ENCODE peak calls at places on chromosomes 11 and 22, in ten cellular contexts. One of them, this sample, is unnamed.

GRCh38 chr22:19448076-19448607 is 631 bp upstream of the C22orf39 start:
- DNase-seq in hippocampal formation: no peak
- DNase-seq in NCI-H226: no peak
- DNase-seq in foreskin keratinocyte: no peak
- DNase-seq in ACHN: peak; percentile 59
- DNase-seq in stimulated activated CD4-positive, alpha-beta T cell treated with anti-CD3 and anti-CD28 coated beads, Interleukin-12 subunit alpha, Interleukin-12 subunit beta, amount 100 ng/mL, for 4 hours: no peak
- DNase-seq in aorta: no peak
- DNase-seq in mucosa of descending colon: no peak
- DNase-seq in astrocyte of the cerebellum: no peak
- DNase-seq in RCC 7860: no peak
- DNase-seq in this sample: peak; percentile 34

GRCh38 chr11:131704682-131705081 is 334.3 kb downstream of the NTM start:
- DNase-seq in hippocampal formation: no peak
- DNase-seq in NCI-H226: no peak
- DNase-seq in foreskin keratinocyte: no peak
- DNase-seq in ACHN: no peak
- DNase-seq in stimulated activated CD4-positive, alpha-beta T cell treated with anti-CD3 and anti-CD28 coated beads, Interleukin-12 subunit alpha, Interleukin-12 subunit beta, amount 100 ng/mL, for 4 hours: no peak
- DNase-seq in aorta: no peak
- DNase-seq in mucosa of descending colon: no peak
- DNase-seq in astrocyte of the cerebellum: no peak
- DNase-seq in RCC 7860: no peak
- DNase-seq in this sample: no peak

GRCh38 chr22:47851586-47851985 is 1089.1 kb downstream of the TBC1D22A start:
- DNase-seq in hippocampal formation: no peak
- DNase-seq in NCI-H226: no peak
- DNase-seq in foreskin keratinocyte: no peak
- DNase-seq in ACHN: no peak
- DNase-seq in stimulated activated CD4-positive, alpha-beta T cell treated with anti-CD3 and anti-CD28 coated beads, Interleukin-12 subunit alpha, Interleukin-12 subunit beta, amount 100 ng/mL, for 4 hours: no peak
- DNase-seq in aorta: no peak
- DNase-seq in mucosa of descending colon: no peak
- DNase-seq in astrocyte of the cerebellum: no peak
- DNase-seq in RCC 7860: no peak
- DNase-seq in this sample: no peak

GRCh38 chr11:102757823-102758549 is 22.4 kb downstream of the MMP10 start:
- DNase-seq in hippocampal formation: no peak
- DNase-seq in NCI-H226: peak; percentile 87
- DNase-seq in foreskin keratinocyte: peak; percentile 80
- DNase-seq in ACHN: no peak
- DNase-seq in stimulated activated CD4-positive, alpha-beta T cell treated with anti-CD3 and anti-CD28 coated beads, Interleukin-12 subunit alpha, Interleukin-12 subunit beta, amount 100 ng/mL, for 4 hours: no peak
- DNase-seq in aorta: no peak
- DNase-seq in mucosa of descending colon: no peak
- DNase-seq in astrocyte of the cerebellum: no peak
- DNase-seq in RCC 7860: peak; percentile 81
- DNase-seq in this sample: no peak

GRCh38 chr11:70901951-70902521 is 350.3 kb downstream of the SHANK2 start:
- DNase-seq in hippocampal formation: peak; percentile 30
- DNase-seq in NCI-H226: no peak
- DNase-seq in foreskin keratinocyte: no peak
- DNase-seq in ACHN: no peak
- DNase-seq in stimulated activated CD4-positive, alpha-beta T cell treated with anti-CD3 and anti-CD28 coated beads, Interleukin-12 subunit alpha, Interleukin-12 subunit beta, amount 100 ng/mL, for 4 hours: no peak
- DNase-seq in aorta: peak; percentile 49
- DNase-seq in mucosa of descending colon: no peak
- DNase-seq in astrocyte of the cerebellum: no peak
- DNase-seq in RCC 7860: no peak
- DNase-seq in this sample: no peak

GRCh38 chr11:116093481-116093880 is 589.3 kb upstream of the CADM1 start:
- DNase-seq in hippocampal formation: no peak
- DNase-seq in NCI-H226: no peak
- DNase-seq in foreskin keratinocyte: no peak
- DNase-seq in ACHN: no peak
- DNase-seq in stimulated activated CD4-positive, alpha-beta T cell treated with anti-CD3 and anti-CD28 coated beads, Interleukin-12 subunit alpha, Interleukin-12 subunit beta, amount 100 ng/mL, for 4 hours: no peak
- DNase-seq in aorta: no peak
- DNase-seq in mucosa of descending colon: no peak
- DNase-seq in astrocyte of the cerebellum: no peak
- DNase-seq in RCC 7860: no peak
- DNase-seq in this sample: no peak

GRCh38 chr11:235998-236773 is at the start of gene SIRT3:
- DNase-seq in hippocampal formation: peak; percentile 72
- DNase-seq in NCI-H226: peak; percentile 66
- DNase-seq in foreskin keratinocyte: peak; percentile 68
- DNase-seq in ACHN: peak; percentile 81
- DNase-seq in stimulated activated CD4-positive, alpha-beta T cell treated with anti-CD3 and anti-CD28 coated beads, Interleukin-12 subunit alpha, Interleukin-12 subunit beta, amount 100 ng/mL, for 4 hours: peak; percentile 78
- DNase-seq in aorta: peak; percentile 91
- DNase-seq in mucosa of descending colon: peak; percentile 93
- DNase-seq in astrocyte of the cerebellum: peak; percentile 24
- DNase-seq in RCC 7860: peak; percentile 76
- DNase-seq in this sample: peak; percentile 78

GRCh38 chr11:65047581-65048422 is 6.8 kb downstream of the SAC3D1 start:
- DNase-seq in hippocampal formation: no peak
- DNase-seq in NCI-H226: no peak
- DNase-seq in foreskin keratinocyte: no peak
- DNase-seq in ACHN: no peak
- DNase-seq in stimulated activated CD4-positive, alpha-beta T cell treated with anti-CD3 and anti-CD28 coated beads, Interleukin-12 subunit alpha, Interleukin-12 subunit beta, amount 100 ng/mL, for 4 hours: peak; percentile 35
- DNase-seq in aorta: peak; percentile 87
- DNase-seq in mucosa of descending colon: no peak
- DNase-seq in astrocyte of the cerebellum: no peak
- DNase-seq in RCC 7860: no peak
- DNase-seq in this sample: peak; percentile 43